ENCODE peak calls at places on chromosome 17, in seven cellular contexts. R is endothelial cell of umbilical vein, F is Peyer's patch, P is right lobe of liver, K is IMR-90, G is breast epithelium, O is A549. C is an unnamed sample.

GRCh38 chr17:37609170-37610040 is at the start of gene SYNRG:
- DNase-seq in R (peak), F (peak), P (peak), K (peak), G (peak), O (peak), C (peak)

GRCh38 chr17:32111141-32111771 is 31.0 kb upstream of the RHOT1 start:
- DNase-seq in R (peak), F (peak), P (no peak), K (peak), G (peak), O (no peak), C (peak)

GRCh38 chr17:41060052-41060604 is at the start of gene KRTAP2-3:
- DNase-seq in R (no peak), F (no peak), P (no peak), K (peak), G (no peak), O (peak), C (no peak)

GRCh38 chr17:64281962-64282752 is 19.1 kb upstream of the TEX2 start:
- DNase-seq in R (peak), F (peak), P (peak), K (peak), G (no peak), O (peak), C (no peak)

GRCh38 chr17:76678330-76678729 is 32.4 kb downstream of the MXRA7 start:
- DNase-seq in R (no peak), F (peak), P (no peak), K (no peak), G (no peak), O (no peak), C (no peak)

GRCh38 chr17:5841862-5842261 is 228.3 kb upstream of the WSCD1 start:
- DNase-seq in R (no peak), F (no peak), P (no peak), K (no peak), G (no peak), O (no peak), C (no peak)

GRCh38 chr17:71399649-71400048 is 721.2 kb upstream of the SOX9 start:
- DNase-seq in R (no peak), F (no peak), P (no peak), K (no peak), G (no peak), O (no peak), C (no peak)

GRCh38 chr17:43881176-43881575 is 26.2 kb downstream of the MPP2 start:
- DNase-seq in R (no peak), F (no peak), P (no peak), K (no peak), G (no peak), O (no peak), C (no peak)

GRCh38 chr17:61739002-61739401 is 124.3 kb downstream of the BRIP1 start:
- DNase-seq in R (no peak), F (no peak), P (no peak), K (no peak), G (no peak), O (no peak), C (no peak)

GRCh38 chr17:62627219-62627903 is at the start of gene MRC2:
- DNase-seq in R (peak), F (no peak), P (no peak), K (peak), G (no peak), O (peak), C (no peak)

GRCh38 chr17:78736526-78737079 is 45.5 kb downstream of the CYTH1 start:
- DNase-seq in R (peak), F (peak), P (peak), K (no peak), G (peak), O (peak), C (peak)

GRCh38 chr17:45312477-45313418 is 4.1 kb downstream of the MAP3K14 start:
- DNase-seq in R (no peak), F (peak), P (no peak), K (no peak), G (no peak), O (no peak), C (no peak)

GRCh38 chr17:75734674-75735294 is 13.5 kb downstream of the ITGB4 start:
- DNase-seq in R (no peak), F (no peak), P (no peak), K (no peak), G (no peak), O (no peak), C (no peak)

GRCh38 chr17:15501788-15502187 is 34.4 kb upstream of the CDRT4 start:
- DNase-seq in R (no peak), F (no peak), P (no peak), K (no peak), G (no peak), O (no peak), C (no peak)

GRCh38 chr17:37527249-37527851 is 37.7 kb downstream of the DUSP14 start:
- DNase-seq in R (peak), F (no peak), P (no peak), K (peak), G (no peak), O (peak), C (no peak)

GRCh38 chr17:29569245-29569950 is 897 bp downstream of the TP53I13 start:
- DNase-seq in R (no peak), F (peak), P (peak), K (peak), G (no peak), O (no peak), C (no peak)

GRCh38 chr17:20226814-20227482 is 217.8 kb downstream of the SPECC1 start:
- DNase-seq in R (peak), F (peak), P (peak), K (peak), G (peak), O (peak), C (peak)

DNA sequence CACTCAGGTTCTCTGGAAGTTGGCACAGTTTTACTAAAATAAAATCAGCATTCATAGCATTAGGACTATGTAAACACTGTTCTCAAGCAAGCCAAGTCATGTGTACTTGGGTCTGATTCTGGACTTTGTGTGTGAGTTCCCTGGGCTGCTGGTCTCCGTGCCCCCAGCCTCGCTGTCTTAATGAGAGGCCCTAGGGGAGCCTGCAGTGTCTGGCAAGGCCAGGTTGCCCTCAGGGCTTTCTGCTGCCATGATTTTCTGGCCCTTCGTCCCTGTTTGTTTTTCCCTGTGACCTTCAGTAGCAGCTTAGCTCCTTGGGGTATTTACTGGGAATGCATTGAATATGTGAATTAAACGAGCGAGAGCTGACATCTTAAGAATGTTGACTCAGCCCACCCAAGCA is 161.8 kb downstream of the RPTOR start:
- DNase-seq in R (no peak), F (no peak), P (no peak), K (no peak), G (no peak), O (no peak), C (no peak)
- H3K27ac ChIP-seq in R (no peak), F (no peak), P (no peak), K (no peak), G (no peak), O (no peak), C (no peak)

GRCh38 chr17:1003972-1004768 is 7.2 kb downstream of the TIMM22 start:
- DNase-seq in R (peak), F (no peak), P (no peak), K (no peak), G (no peak), O (no peak), C (no peak)
- TF ChIP-seq POLR2A in R (no peak), F (no peak), P (no peak), K (no peak), G (no peak), O (no peak), C (no peak)

DNA sequence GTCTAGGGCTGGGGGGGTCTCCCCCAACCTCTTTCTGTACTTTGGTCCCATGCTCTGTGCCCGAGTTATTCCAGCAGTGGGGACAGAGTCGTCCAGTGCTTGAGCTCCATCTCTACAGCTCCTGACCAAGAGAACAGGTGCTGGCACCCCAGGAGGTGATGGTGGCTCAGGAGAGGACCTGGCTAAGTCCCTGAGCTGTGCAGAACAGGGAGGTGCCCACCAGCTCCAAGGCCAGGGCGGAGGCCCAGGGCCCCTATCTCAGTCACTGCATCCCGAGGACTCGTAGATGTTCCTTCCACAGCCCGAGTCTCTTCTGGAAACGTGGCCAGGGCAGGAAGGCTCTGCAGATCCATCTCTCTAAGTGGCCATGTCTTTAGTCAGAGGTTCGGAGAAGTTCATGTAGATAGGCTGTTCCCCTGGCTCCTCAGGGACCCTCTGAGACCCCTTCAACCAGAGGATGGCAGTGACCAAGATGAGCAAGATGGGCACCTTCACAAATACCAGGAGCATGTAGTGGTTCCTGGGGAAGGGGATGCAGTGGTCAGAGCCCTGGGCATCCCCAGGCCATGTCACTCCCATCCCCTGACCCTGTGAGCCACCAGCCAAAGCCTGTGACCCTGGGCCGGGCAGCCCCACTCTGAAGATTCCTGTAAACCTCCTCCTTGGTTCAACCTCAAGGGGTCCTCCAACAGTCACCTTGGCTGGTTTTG is 8.7 kb downstream of the CD300LB start:
- DNase-seq in R (no peak), F (peak), P (no peak), K (no peak), G (peak), O (no peak), C (no peak)
- H3K27ac ChIP-seq in R (no peak), F (no peak), P (no peak), K (no peak), G (no peak), O (no peak), C (no peak)

DNA sequence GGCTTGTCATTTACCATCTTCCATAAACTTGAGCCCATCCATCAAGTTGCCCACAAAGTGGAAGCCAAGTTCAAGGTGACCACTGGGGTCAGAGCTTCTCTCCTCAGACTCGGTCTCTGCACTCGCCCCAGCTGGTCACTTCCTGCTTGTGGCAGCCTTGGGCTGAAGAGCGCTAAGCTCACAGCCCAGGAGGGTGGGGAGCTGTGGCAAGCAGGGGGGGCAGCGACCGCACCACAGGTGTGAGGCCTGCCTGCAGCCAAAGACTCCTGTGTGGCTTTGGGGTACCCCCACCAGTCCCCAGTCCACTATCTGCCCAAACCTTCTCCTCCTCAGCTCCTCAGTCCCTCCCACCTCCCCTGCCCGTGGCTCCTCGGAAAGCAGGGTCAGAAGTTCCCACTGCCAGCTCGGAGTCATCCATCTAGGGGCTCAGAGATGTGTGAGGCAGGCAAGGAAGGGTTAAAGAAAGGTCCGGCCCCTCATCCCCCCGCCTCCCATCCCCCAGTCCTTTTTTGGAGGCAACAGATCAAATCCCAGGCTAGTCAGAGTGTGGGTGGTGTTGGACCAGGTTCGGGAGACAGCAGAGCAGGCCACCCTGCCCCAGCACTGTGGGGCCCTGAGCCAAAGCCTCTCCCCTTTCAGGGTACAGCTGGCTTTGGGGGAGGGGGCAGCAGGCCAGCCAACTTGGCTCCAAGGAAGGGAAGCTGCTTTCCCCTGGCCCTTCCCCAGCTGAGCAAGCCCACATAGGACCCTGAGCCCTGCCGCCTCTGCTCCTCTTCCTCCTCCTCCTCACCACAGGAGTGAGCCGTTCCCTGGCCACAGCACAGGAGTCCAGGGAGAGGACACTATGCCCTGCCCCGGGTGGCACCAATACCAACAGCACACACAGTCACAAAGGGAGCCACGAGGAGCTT is 3.2 kb downstream of the CSF3 start:
- DNase-seq in R (no peak), F (no peak), P (no peak), K (no peak), G (no peak), O (no peak), C (no peak)
- TF ChIP-seq POLR2A in R (no peak), F (no peak), P (no peak), K (no peak), G (no peak), O (no peak), C (no peak)

GRCh38 chr17:30809867-30810266 is 14.6 kb downstream of the CRLF3 start:
- DNase-seq in R (no peak), F (no peak), P (no peak), K (no peak), G (no peak), O (no peak), C (no peak)

GRCh38 chr17:30816165-30816564 is 8.3 kb downstream of the CRLF3 start:
- DNase-seq in R (no peak), F (no peak), P (no peak), K (no peak), G (no peak), O (no peak), C (no peak)

GRCh38 chr17:30808785-30809286 is 15.7 kb downstream of the CRLF3 start:
- DNase-seq in R (peak), F (no peak), P (no peak), K (no peak), G (no peak), O (no peak), C (no peak)

GRCh38 chr17:30812218-30813177 is 12.0 kb downstream of the CRLF3 start:
- DNase-seq in R (no peak), F (no peak), P (peak), K (peak), G (no peak), O (no peak), C (no peak)
- H3K27ac ChIP-seq in R (no peak), F (peak), P (no peak), K (no peak), G (peak), O (no peak), C (peak)

C was measured in tibial nerve.